ENCODE peak calls at places on chromosomes 12 and 14, in seven cellular contexts. H is neural progenitor cell; U is GM06990; W is CD4-positive, alpha-beta T cell; Z is AG10803; O is psoas muscle; A is glutamatergic neuron. C is an unnamed sample.

GRCh38 chr14:24840204-24840893 is 206.4 kb upstream of the GZMB start:
- DNase-seq in A (no peak), Z (peak; percentile 68), W (no peak), U (no peak), H (peak; percentile 18), O (no peak), C (no peak)

GRCh38 chr14:34398024-34398423 is 64.0 kb downstream of the SPTSSA start:
- DNase-seq in U (no peak), H (no peak), A (no peak), W (no peak), O (no peak), Z (no peak), C (no peak)

GRCh38 chr12:12934556-12934955 is 17.4 kb downstream of the GPRC5D start:
- DNase-seq in H (no peak), Z (no peak), W (no peak), U (no peak), A (no peak), O (no peak), C (no peak)

GRCh38 chr14:56998728-56999127 is 188.4 kb upstream of the OTX2 start:
- DNase-seq in Z (no peak), W (no peak), H (peak; percentile 68), U (no peak), O (no peak), A (no peak), C (no peak)

GRCh38 chr12:92623386-92623785 is 79.4 kb upstream of the PLEKHG7 start:
- DNase-seq in U (no peak), A (no peak), O (no peak), H (no peak), Z (no peak), W (no peak), C (no peak)

GRCh38 chr14:73173092-73173735 is 36.9 kb downstream of the PSEN1 start:
- DNase-seq in U (no peak), H (peak; percentile 35), O (no peak), Z (peak; percentile 61), A (no peak), W (no peak), C (no peak)

GRCh38 chr12:1928439-1929121 is 10.1 kb upstream of the CACNA2D4 start:
- DNase-seq in H (no peak), O (no peak), A (no peak), W (no peak), U (no peak), Z (no peak), C (no peak)

GRCh38 chr14:67228325-67228984 is 12.8 kb upstream of the PALS1 start:
- DNase-seq in A (no peak), H (no peak), W (no peak), O (no peak), U (no peak), Z (peak; percentile 25), C (no peak)

GRCh38 chr12:55797068-55797467 is 20.5 kb downstream of the SARNP start:
- DNase-seq in U (no peak), H (peak; percentile 78), O (no peak), A (peak; percentile 24), W (no peak), Z (peak; percentile 60), C (no peak)

GRCh38 chr12:27112891-27113290 is 30.5 kb upstream of the C12orf71 start:
- DNase-seq in U (no peak), Z (no peak), O (no peak), H (no peak), W (no peak), A (no peak), C (peak; percentile 4)

GRCh38 chr12:85550924-85551323 is 270.9 kb downstream of the ALX1 start:
- DNase-seq in A (no peak), W (no peak), U (no peak), H (no peak), O (no peak), Z (no peak), C (no peak)

GRCh38 chr12:125470838-125471775 is 405.9 kb downstream of the AACS start:
- DNase-seq in A (no peak), O (no peak), H (no peak), Z (no peak), W (no peak), U (peak; percentile 30), C (no peak)

GRCh38 chr14:54591461-54592245 is 24.7 kb downstream of the SAMD4A start:
- DNase-seq in H (no peak), U (no peak), Z (peak; percentile 53), W (no peak), O (no peak), A (no peak), C (no peak)

GRCh38 chr14:90534091-90534837 is 137.4 kb downstream of the CALM1 start:
- DNase-seq in Z (peak; percentile 20), O (no peak), A (no peak), H (no peak), U (no peak), W (no peak), C (no peak)

GRCh38 chr12:15982921-15983320 is 71.8 kb downstream of the DERA start:
- DNase-seq in H (no peak), W (no peak), Z (no peak), A (no peak), U (no peak), O (no peak), C (no peak)

GRCh38 chr12:100956311-100956852 is 161.8 kb downstream of the ANO4 start:
- DNase-seq in H (no peak), A (no peak), U (no peak), Z (no peak), O (no peak), W (no peak), C (no peak)
- TF ChIP-seq CTCF in H (no peak), A (no peak), U (no peak), Z (no peak), O (no peak), W (no peak), C (no peak)

GRCh38 chr12:6383572-6384498 is at the start of gene LTBR:
- DNase-seq in W (no peak), U (no peak), A (peak; percentile 64), O (peak; percentile 98), Z (peak; percentile 95), H (peak; percentile 49), C (peak; percentile 96)
- TF ChIP-seq CTCF in W (no peak), U (no peak), A (no peak), O (peak; percentile 4), Z (peak; percentile 13), H (no peak), C (no peak)

GRCh38 chr14:92401561-92401960 is 78.6 kb downstream of the SLC24A4 start:
- DNase-seq in H (no peak), W (no peak), O (no peak), Z (no peak), U (no peak), A (no peak), C (no peak)

GRCh38 chr14:92392726-92393125 is 69.8 kb downstream of the SLC24A4 start:
- DNase-seq in O (no peak), U (no peak), A (no peak), W (no peak), Z (no peak), H (no peak), C (no peak)

GRCh38 chr14:92397140-92397815 is 74.3 kb downstream of the SLC24A4 start:
- DNase-seq in Z (peak; percentile 78), O (no peak), U (no peak), A (peak; percentile 45), W (no peak), H (no peak), C (no peak)

GRCh38 chr14:92400579-92401444 is 77.8 kb downstream of the SLC24A4 start:
- DNase-seq in A (no peak), W (no peak), H (no peak), U (peak; percentile 67), O (no peak), Z (peak; percentile 12), C (no peak)

DNA sequence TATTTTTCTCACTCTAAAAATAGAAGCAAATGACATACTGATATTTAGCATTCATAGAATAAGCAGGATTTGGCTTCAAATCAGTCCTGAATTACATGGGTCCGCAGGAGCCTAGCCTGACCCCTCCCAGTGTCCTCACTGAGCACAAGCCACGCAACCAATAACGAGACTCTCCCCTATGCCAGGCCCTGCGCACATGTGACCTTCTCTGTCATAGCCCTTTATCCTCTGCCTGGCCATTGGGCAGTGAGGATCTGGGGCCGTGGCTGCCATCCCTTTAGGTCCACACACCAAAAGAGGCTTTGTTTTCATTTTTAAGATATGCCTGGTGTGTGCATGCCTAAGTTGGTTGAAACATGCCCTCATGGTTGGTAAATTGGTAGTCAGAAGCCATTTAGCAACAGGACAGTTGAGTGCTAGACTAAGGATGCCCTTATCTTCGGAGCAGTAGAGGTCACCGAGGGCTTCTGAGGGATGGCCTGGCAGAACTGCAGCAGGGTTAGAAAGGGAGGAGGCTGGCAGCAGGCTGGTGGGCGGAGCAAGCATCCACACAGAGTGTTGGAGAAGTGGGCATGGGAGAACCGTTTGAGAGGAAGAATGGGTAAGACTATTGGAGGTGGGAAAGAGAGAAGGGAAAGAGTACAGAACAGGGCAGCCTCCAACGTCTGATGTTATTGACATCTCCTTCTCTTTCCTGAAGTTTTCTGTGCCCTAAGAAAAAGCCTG is 75.0 kb downstream of the SLC24A4 start:
- DNase-seq in Z (no peak), W (no peak), O (no peak), U (no peak), A (no peak), H (no peak), C (no peak)
- TF ChIP-seq CTCF in Z (no peak), W (no peak), O (no peak), U (no peak), A (no peak), H (no peak), C (no peak)

GRCh38 chr14:64761441-64762043 is 57.3 kb downstream of the PLEKHG3 start:
- DNase-seq in U (no peak), W (no peak), Z (no peak), H (no peak), A (no peak), O (peak; percentile 44), C (peak; percentile 33)
- TF ChIP-seq CTCF in U (no peak), W (no peak), Z (peak; percentile 16), H (no peak), A (no peak), O (no peak), C (no peak)

GRCh38 chr14:70888681-70889175 is 18.5 kb upstream of the PCNX1 start:
- DNase-seq in U (no peak), H (no peak), Z (peak; percentile 79), W (no peak), O (no peak), A (no peak), C (no peak)

GRCh38 chr14:70887207-70888150 is 19.8 kb upstream of the PCNX1 start:
- DNase-seq in U (peak; percentile 80), Z (peak; percentile 77), A (no peak), O (no peak), W (no peak), H (no peak), C (no peak)

GRCh38 chr14:70889555-70889954 is 17.7 kb upstream of the PCNX1 start:
- DNase-seq in O (no peak), A (no peak), U (no peak), W (no peak), Z (no peak), H (no peak), C (no peak)

GRCh38 chr14:70886421-70887206 is 20.6 kb upstream of the PCNX1 start:
- DNase-seq in U (peak; percentile 65), Z (no peak), W (no peak), O (no peak), A (no peak), H (no peak), C (no peak)

DNA sequence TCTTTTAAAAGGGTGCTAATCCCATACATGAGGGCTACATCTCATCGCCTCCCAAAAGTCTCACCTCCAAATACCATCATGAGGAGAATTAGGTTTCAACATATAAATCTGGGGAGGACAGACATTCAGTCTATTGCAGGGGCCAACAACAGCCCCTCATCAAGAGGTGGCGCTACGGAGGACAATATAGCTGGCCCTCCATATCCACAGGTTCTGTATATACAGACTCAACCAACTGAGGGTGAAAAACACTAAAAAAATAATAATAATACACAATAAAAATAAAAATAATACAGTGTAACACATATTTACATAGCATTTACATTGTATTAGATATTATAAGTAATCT is 19.1 kb upstream of the PCNX1 start:
- DNase-seq in W (no peak), U (no peak), Z (no peak), A (no peak), H (no peak), O (no peak), C (no peak)
- TF ChIP-seq CTCF in W (no peak), U (no peak), Z (no peak), A (no peak), H (peak; percentile 32), O (no peak), C (no peak)

C was measured in Calu3.